ENCODE peak calls at places on chromosomes 13 and 19, in seven cellular contexts. I is IMR-90, S is H1, X is H9, K is mesendoderm, J is mesenchymal stem cell, M is trophoblast cell. L is an unnamed sample.

GRCh38 chr19:50465986-50466771 is 10.1 kb upstream of the EMC10 start:
- DNase-seq in S (no peak), K (peak; percentile 84), M (peak; percentile 31), J (peak; percentile 14), X (peak; percentile 89), I (no peak), L (no peak)

GRCh38 chr19:31674503-31675186 is 325.4 kb upstream of the TSHZ3 start:
- DNase-seq in M (no peak), J (peak; percentile 38), K (no peak), X (no peak), I (peak; percentile 47), S (no peak), L (no peak)

GRCh38 chr19:13043285-13043684 is 48.0 kb downstream of the NFIX start:
- DNase-seq in J (no peak), I (no peak), X (no peak), S (no peak), K (no peak), M (no peak), L (no peak)

GRCh38 chr19:7494416-7495098 is 5.7 kb upstream of the PEX11G start:
- DNase-seq in M (no peak), X (no peak), I (no peak), S (no peak), J (peak; percentile 93), K (peak; percentile 17), L (no peak)

GRCh38 chr13:43129511-43130130 is 106.2 kb downstream of the DNAJC15 start:
- DNase-seq in M (peak; percentile 62), K (no peak), X (no peak), S (no peak), J (no peak), I (no peak), L (no peak)

GRCh38 chr13:19181021-19181620 is 503 bp downstream of the TUBA3C start:
- DNase-seq in S (no peak), K (no peak), J (no peak), M (no peak), I (no peak), X (no peak), L (no peak)

GRCh38 chr13:30042272-30042671 is 191.9 kb upstream of the UBL3 start:
- DNase-seq in K (peak; percentile 93), M (no peak), I (no peak), J (no peak), X (no peak), S (no peak), L (no peak)

GRCh38 chr19:7818806-7819205 is 11.2 kb upstream of the EVI5L start:
- DNase-seq in X (no peak), K (no peak), I (no peak), M (no peak), S (no peak), J (no peak), L (no peak)

GRCh38 chr13:101218484-101218883 is 197.8 kb downstream of the NALCN start:
- DNase-seq in X (no peak), K (no peak), J (no peak), I (peak; percentile 60), M (no peak), S (no peak), L (no peak)

GRCh38 chr19:40601061-40601973 is at the start of gene LTBP4:
- DNase-seq in S (no peak), X (peak; percentile 40), I (no peak), J (peak; percentile 56), K (no peak), M (peak; percentile 50), L (no peak)

GRCh38 chr19:35144600-35145436 is 1.8 kb downstream of the FXYD7 start:
- DNase-seq in I (no peak), M (peak; percentile 87), X (peak; percentile 87), J (no peak), K (peak; percentile 93), S (no peak), L (no peak)

GRCh38 chr19:33673996-33674395 is 52.2 kb downstream of the CHST8 start:
- DNase-seq in X (no peak), S (no peak), K (no peak), I (no peak), M (no peak), J (no peak), L (no peak)

GRCh38 chr19:21022996-21023395 is 2.5 kb downstream of the ZNF430 start:
- DNase-seq in M (no peak), X (no peak), S (no peak), I (peak; percentile 66), K (peak; percentile 25), J (peak; percentile 48), L (no peak)

GRCh38 chr13:105442941-105443340 is 1092.5 kb downstream of the EFNB2 start:
- DNase-seq in I (peak; percentile 100), X (no peak), J (peak; percentile 99), K (peak; percentile 40), S (no peak), M (peak; percentile 73), L (no peak)

GRCh38 chr13:94583926-94584325 is 12.0 kb downstream of the TGDS start:
- DNase-seq in I (no peak), K (no peak), M (no peak), S (no peak), J (peak; percentile 57), X (no peak), L (no peak)

GRCh38 chr19:6806488-6806887 is 34.0 kb downstream of the VAV1 start:
- DNase-seq in I (no peak), J (no peak), X (peak; percentile 37), S (no peak), M (peak; percentile 73), K (peak; percentile 15), L (no peak)

GRCh38 chr13:46355906-46356305 is 31.1 kb downstream of the RUBCNL start:
- DNase-seq in X (no peak), K (no peak), S (no peak), J (no peak), I (no peak), M (no peak), L (no peak)

GRCh38 chr19:13835791-13836723 is 40.8 kb downstream of the ZSWIM4 start:
- DNase-seq in K (no peak), S (no peak), I (no peak), M (peak; percentile 82), X (no peak), J (peak; percentile 84), L (no peak)

GRCh38 chr13:80338781-80339577 is 1.9 kb downstream of the SPRY2 start:
- DNase-seq in X (peak; percentile 68), S (no peak), M (peak; percentile 31), K (peak; percentile 86), J (peak; percentile 87), I (peak; percentile 88), L (peak; percentile 82)

GRCh38 chr13:28623782-28624706 is 34.9 kb upstream of the POMP start:
- DNase-seq in X (no peak), S (no peak), M (no peak), I (peak; percentile 40), J (no peak), K (peak; percentile 34), L (no peak)
- H3K4me1 ChIP-seq in X (no peaks in the 10 kb centered on the region), S (no peaks in the 10 kb centered on the region), M (peaks cover 3% of the 10 kb centered on the region), I (peaks cover 13% of the 10 kb centered on the region), J (no peaks in the 10 kb centered on the region), K (peaks cover 2% of the 10 kb centered on the region), L (peaks cover 1% of the 10 kb centered on the region)

GRCh38 chr19:48862827-48863226 is 5.6 kb downstream of the PLEKHA4 start:
- DNase-seq in S (no peak), I (no peak), J (no peak), K (no peak), M (no peak), X (no peak), L (no peak)

GRCh38 chr19:48861313-48861712 is 7.1 kb downstream of the PLEKHA4 start:
- DNase-seq in J (no peak), K (no peak), M (no peak), X (no peak), I (no peak), S (no peak), L (no peak)

GRCh38 chr19:48856921-48857320 is 11.5 kb downstream of the PLEKHA4 start:
- DNase-seq in J (peak; percentile 37), I (no peak), X (no peak), K (no peak), M (no peak), S (no peak), L (no peak)

GRCh38 chr19:48858984-48859710 is 9.3 kb downstream of the PLEKHA4 start:
- DNase-seq in S (no peak), X (peak; percentile 77), M (peak; percentile 80), I (no peak), J (no peak), K (no peak), L (no peak)

DNA sequence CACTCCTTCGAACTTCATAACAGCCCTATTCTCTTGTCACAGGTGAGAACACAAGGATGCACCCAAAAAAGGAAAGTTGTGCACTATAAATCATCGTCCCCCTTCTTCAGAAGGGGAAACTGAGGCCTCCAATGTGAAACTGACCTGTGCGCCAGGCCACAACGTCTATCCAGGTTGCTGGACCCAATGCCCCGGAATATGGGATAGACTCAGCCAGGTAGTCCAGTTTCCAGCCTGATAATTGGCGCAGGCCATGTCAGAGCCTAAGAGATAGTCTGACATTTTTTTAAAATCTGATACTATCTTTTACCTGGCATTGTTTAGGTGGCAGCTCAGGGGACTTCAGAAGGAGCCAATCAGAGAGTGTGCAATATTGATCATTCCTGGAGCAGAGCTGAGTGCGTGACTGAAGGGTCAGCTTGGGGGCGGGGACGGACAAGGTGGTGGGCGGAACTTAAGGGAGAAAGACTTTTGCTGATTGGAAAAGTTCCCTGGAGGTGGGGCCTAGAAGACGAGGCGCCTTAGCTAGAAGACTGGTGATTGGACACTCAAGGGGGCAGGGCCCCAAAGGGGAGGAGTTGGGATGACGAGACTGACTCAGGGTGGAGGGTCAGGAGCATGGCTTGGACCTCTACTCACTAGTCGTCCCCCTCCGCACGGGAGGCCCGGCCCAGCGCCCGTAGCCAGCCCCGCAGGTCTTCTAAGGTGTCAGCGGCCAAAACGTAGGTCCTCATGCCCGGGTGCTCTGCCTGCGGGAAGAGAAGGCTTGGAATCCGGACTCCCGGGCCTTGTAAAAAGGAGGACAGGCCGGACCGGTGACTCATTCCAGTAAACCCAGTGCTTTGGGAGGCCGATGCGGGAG is 8.5 kb downstream of the PLEKHA4 start:
- DNase-seq in X (peak; percentile 95), K (peak; percentile 77), I (no peak), J (no peak), M (peak; percentile 98), S (no peak), L (no peak)
- H3K23ac ChIP-seq in X (no peak overlapping the region), K (no peak overlapping the region), I (no peak overlapping the region), J (no peak overlapping the region), M (no peak overlapping the region), S (no peak overlapping the region), L (peak overlapping the region; percentile 18)

GRCh38 chr19:10124429-10124828 is 4.7 kb upstream of the EIF3G start:
- DNase-seq in I (no peak), X (no peak), S (no peak), J (no peak), K (no peak), M (no peak), L (no peak)
- H3K4me1 ChIP-seq in I (peaks cover 4% of the 10 kb centered on the region), X (no peaks in the 10 kb centered on the region), S (no peaks in the 10 kb centered on the region), J (peaks cover 1% of the 10 kb centered on the region), K (no peaks in the 10 kb centered on the region), M (no peaks in the 10 kb centered on the region), L (no peaks in the 10 kb centered on the region)

GRCh38 chr13:71089105-71089504 is 777.9 kb downstream of the DACH1 start:
- DNase-seq in K (no peak), M (no peak), J (no peak), X (no peak), S (no peak), I (no peak), L (no peak)
- H3K23ac ChIP-seq in K (no peak overlapping the region), M (no peak overlapping the region), J (no peak overlapping the region), X (no peak overlapping the region), S (no peak overlapping the region), I (no peak overlapping the region), L (no peak overlapping the region)

L was measured in neuronal stem cell.